ENCODE peak calls at places on chromosomes 1 and 21, in ten cellular contexts. M, Q, O, H, F, A, Y, W, B and L are unnamed samples.

GRCh38 chr21:38250991-38251418 is 5.8 kb upstream of the KCNJ15 start:
- DNase-seq in M (no peak), Q (no peak), O (no peak), H (no peak), F (no peak), A (no peak), Y (no peak), W (no peak), B (no peak), L (no peak)

GRCh38 chr1:233509596-233509995 is 104.3 kb upstream of the KCNK1 start:
- DNase-seq in M (no peak), Q (no peak), O (no peak), H (no peak), F (no peak), A (no peak), Y (no peak), W (no peak), B (no peak), L (no peak)

GRCh38 chr1:154157520-154158306 is 2.8 kb upstream of the NUP210L start:
- DNase-seq in M (no peak), Q (no peak), O (peak; percentile 31), H (no peak), F (no peak), A (no peak), Y (no peak), W (peak; percentile 29), B (no peak), L (no peak)

GRCh38 chr1:208122612-208123358 is 121.4 kb downstream of the PLXNA2 start:
- DNase-seq in M (no peak), Q (no peak), O (no peak), H (no peak), F (no peak), A (no peak), Y (no peak), W (no peak), B (no peak), L (no peak)

GRCh38 chr1:1118893-1119220 is 3.0 kb upstream of the C1orf159 start:
- DNase-seq in M (peak; percentile 72), Q (no peak), O (no peak), H (no peak), F (no peak), A (no peak), Y (no peak), W (no peak), B (no peak), L (no peak)

GRCh38 chr1:94124538-94124937 is 3.6 kb upstream of the ABCA4 start:
- DNase-seq in M (no peak), Q (no peak), O (no peak), H (no peak), F (no peak), A (no peak), Y (no peak), W (no peak), B (no peak), L (no peak)

GRCh38 chr1:159881930-159882839 is 17.8 kb downstream of the CFAP45 start:
- DNase-seq in M (peak; percentile 83), Q (peak; percentile 90), O (peak; percentile 99), H (peak; percentile 45), F (peak; percentile 38), A (peak; percentile 96), Y (peak; percentile 84), W (peak; percentile 89), B (peak; percentile 94), L (no peak)

GRCh38 chr1:208202333-208202987 is 41.7 kb downstream of the PLXNA2 start:
- DNase-seq in M (no peak), Q (no peak), O (no peak), H (no peak), F (no peak), A (no peak), Y (no peak), W (no peak), B (no peak), L (no peak)

GRCh38 chr1:27416387-27417111 is 24.1 kb downstream of the GPR3 start:
- DNase-seq in M (no peak), Q (no peak), O (peak; percentile 73), H (no peak), F (no peak), A (peak; percentile 55), Y (no peak), W (no peak), B (no peak), L (no peak)

GRCh38 chr1:198105185-198105584 is 51.6 kb upstream of the NEK7 start:
- DNase-seq in M (no peak), Q (no peak), O (no peak), H (no peak), F (no peak), A (no peak), Y (no peak), W (no peak), B (no peak), L (no peak)

GRCh38 chr1:180805316-180805715 is 107.4 kb upstream of the KIAA1614 start:
- DNase-seq in M (no peak), Q (no peak), O (no peak), H (no peak), F (no peak), A (no peak), Y (no peak), W (no peak), B (no peak), L (no peak)

GRCh38 chr1:202317941-202318925 is 23.5 kb downstream of the UBE2T start:
- DNase-seq in M (no peak), Q (no peak), O (no peak), H (no peak), F (no peak), A (no peak), Y (no peak), W (no peak), B (no peak), L (no peak)

GRCh38 chr1:187454010-187454409 is 625.3 kb downstream of the PLA2G4A start:
- DNase-seq in M (no peak), Q (no peak), O (no peak), H (no peak), F (no peak), A (no peak), Y (no peak), W (no peak), B (no peak), L (no peak)

GRCh38 chr1:44807364-44808062 is 362 bp upstream of the DYNLT4 start:
- DNase-seq in M (peak; percentile 99), Q (peak; percentile 90), O (peak; percentile 99), H (peak; percentile 98), F (peak; percentile 96), A (peak; percentile 98), Y (peak; percentile 98), W (peak; percentile 95), B (peak; percentile 84), L (peak; percentile 81)

GRCh38 chr1:34785231-34785874 is 4.3 kb downstream of the GJB3 start:
- DNase-seq in M (no peak), Q (no peak), O (no peak), H (no peak), F (no peak), A (no peak), Y (no peak), W (no peak), B (no peak), L (no peak)

GRCh38 chr1:201319631-201320030 is 36.3 kb downstream of the PKP1 start:
- DNase-seq in M (no peak), Q (no peak), O (no peak), H (no peak), F (no peak), A (no peak), Y (no peak), W (no peak), B (no peak), L (no peak)

GRCh38 chr1:25971044-25971881 is 26.6 kb downstream of the PAFAH2 start:
- DNase-seq in M (no peak), Q (no peak), O (peak; percentile 6), H (no peak), F (no peak), A (no peak), Y (no peak), W (no peak), B (no peak), L (no peak)

GRCh38 chr1:91745649-91746383 is 140.1 kb downstream of the TGFBR3 start:
- DNase-seq in M (no peak), Q (no peak), O (no peak), H (no peak), F (no peak), A (no peak), Y (no peak), W (no peak), B (no peak), L (no peak)

DNA sequence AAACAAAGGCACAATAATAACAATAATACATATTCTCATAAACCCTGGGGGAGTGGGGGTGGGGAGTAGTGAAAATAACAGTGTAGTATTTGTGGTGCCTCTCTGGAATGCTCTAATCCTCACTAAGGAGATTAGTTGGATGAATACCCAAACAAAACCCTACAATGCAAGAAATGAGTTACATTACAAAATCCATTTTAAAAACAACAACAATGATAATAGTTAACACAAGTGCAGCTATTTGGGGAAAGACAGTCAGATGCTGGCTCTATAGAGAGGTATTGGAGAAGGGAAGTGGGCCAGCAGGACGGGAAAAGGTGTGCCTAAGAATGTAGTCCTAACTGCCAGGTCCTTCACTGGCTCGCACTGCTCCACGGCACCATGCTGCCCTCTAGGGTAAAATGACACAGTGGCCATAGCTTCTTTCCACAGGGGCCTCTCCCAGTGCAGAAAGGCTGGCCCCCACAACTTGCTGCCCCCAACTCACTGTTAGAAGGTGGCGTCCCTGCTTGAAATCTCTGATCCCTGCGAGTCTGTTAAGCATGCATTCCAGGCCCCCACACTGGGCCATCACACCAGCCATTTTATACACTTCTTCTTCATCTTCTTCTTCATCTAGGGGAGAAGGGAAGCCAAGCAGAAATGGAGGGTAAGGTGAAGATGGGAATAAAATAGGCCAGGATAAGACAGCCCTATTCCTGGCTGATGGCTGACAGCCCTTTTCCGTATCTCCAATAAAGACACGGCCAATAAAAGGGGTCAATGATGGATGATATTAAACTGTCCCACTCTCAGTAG is 113.8 kb downstream of the UBR4 start:
- DNase-seq in M (no peak), Q (peak; percentile 71), O (peak; percentile 7), H (no peak), F (no peak), A (peak; percentile 6), Y (peak; percentile 70), W (peak; percentile 65), B (peak; percentile 77), L (no peak)
- H3K27ac ChIP-seq in M (no peak overlapping the region), Q (peak overlapping the region; percentile 71), O (no peak overlapping the region), H (no peak overlapping the region), F (no peak overlapping the region), A (no peak overlapping the region), Y (no peak overlapping the region), W (no peak overlapping the region), B (no peak overlapping the region), L (no peak overlapping the region)

GRCh38 chr1:161119017-161119378 is 1.1 kb downstream of the NIT1 start:
- DNase-seq in M (no peak), Q (no peak), O (no peak), H (no peak), F (peak; percentile 39), A (no peak), Y (peak; percentile 61), W (peak; percentile 43), B (no peak), L (no peak)
- TF ChIP-seq POLR2A in M (no peak), Q (no peak), O (no peak), H (no peak), F (no peak), A (no peak), Y (no peak), W (no peak), B (no peak), L (no peak)

GRCh38 chr21:33654412-33654811 is 12.1 kb downstream of the ITSN1 start:
- DNase-seq in M (no peak), Q (no peak), O (no peak), H (no peak), F (no peak), A (no peak), Y (no peak), W (no peak), B (no peak), L (no peak)
- H3K27ac ChIP-seq in M (peak overlapping the region; percentile 81), Q (peak overlapping the region; percentile 88), O (no peak overlapping the region), H (no peak overlapping the region), F (no peak overlapping the region), A (peak overlapping the region; percentile 89), Y (no peak overlapping the region), W (no peak overlapping the region), B (no peak overlapping the region), L (no peak overlapping the region)

GRCh38 chr1:23867953-23868847 is at the start of gene FUCA1:
- DNase-seq in M (peak; percentile 98), Q (peak; percentile 93), O (peak; percentile 77), H (peak; percentile 93), F (peak; percentile 92), A (peak; percentile 90), Y (peak; percentile 96), W (peak; percentile 96), B (peak; percentile 95), L (peak; percentile 65)
- TF ChIP-seq POLR2A in M (peak; percentile 3), Q (peak; percentile 70), O (no peak), H (peak; percentile 54), F (peak; percentile 71), A (peak; percentile 55), Y (peak; percentile 80), W (no peak), B (peak; percentile 96), L (peak; percentile 22)